ENCODE peak calls at places on chromosomes 2 and 18, in eight cellular contexts. One of them, this sample, is unnamed.

GRCh38 chr18:55280515-55280914 is 307.5 kb downstream of the TCF4 start:
- DNase-seq in activated CD4-positive, alpha-beta T cell treated with anti-CD3 and anti-CD28 coated beads, Interleukin-2, amount 10 ng/mL, durations not matched to agents 7 days and 5 days: no peak
- DNase-seq in NCI-H748 treated with DMSO at 0.1 percent for 48 hours: no peak
- DNase-seq in glutamatergic neuron: no peak
- DNase-seq in BE2C: no peak
- DNase-seq in H4: no peak
- DNase-seq in uterus: no peak
- DNase-seq in Right ventricle myocardium superior: no peak
- DNase-seq in this sample: no peak

GRCh38 chr2:196331143-196331542 is 159.8 kb upstream of the STK17B start:
- DNase-seq in activated CD4-positive, alpha-beta T cell treated with anti-CD3 and anti-CD28 coated beads, Interleukin-2, amount 10 ng/mL, durations not matched to agents 7 days and 5 days: no peak
- DNase-seq in NCI-H748 treated with DMSO at 0.1 percent for 48 hours: peak
- DNase-seq in glutamatergic neuron: no peak
- DNase-seq in BE2C: no peak
- DNase-seq in H4: peak
- DNase-seq in uterus: no peak
- DNase-seq in Right ventricle myocardium superior: no peak
- DNase-seq in this sample: peak

GRCh38 chr18:32258558-32259204 is 68.8 kb downstream of the MEP1B start:
- DNase-seq in activated CD4-positive, alpha-beta T cell treated with anti-CD3 and anti-CD28 coated beads, Interleukin-2, amount 10 ng/mL, durations not matched to agents 7 days and 5 days: no peak
- DNase-seq in NCI-H748 treated with DMSO at 0.1 percent for 48 hours: no peak
- DNase-seq in glutamatergic neuron: no peak
- DNase-seq in BE2C: no peak
- DNase-seq in H4: no peak
- DNase-seq in uterus: no peak
- DNase-seq in Right ventricle myocardium superior: no peak
- DNase-seq in this sample: no peak

GRCh38 chr2:11343626-11344341 is 652 bp downstream of the ROCK2 start:
- DNase-seq in activated CD4-positive, alpha-beta T cell treated with anti-CD3 and anti-CD28 coated beads, Interleukin-2, amount 10 ng/mL, durations not matched to agents 7 days and 5 days: peak
- DNase-seq in NCI-H748 treated with DMSO at 0.1 percent for 48 hours: peak
- DNase-seq in glutamatergic neuron: peak
- DNase-seq in BE2C: peak
- DNase-seq in H4: peak
- DNase-seq in uterus: peak
- DNase-seq in Right ventricle myocardium superior: peak
- DNase-seq in this sample: peak

GRCh38 chr2:111990856-111991255 is 64.2 kb upstream of the TMEM87B start:
- DNase-seq in activated CD4-positive, alpha-beta T cell treated with anti-CD3 and anti-CD28 coated beads, Interleukin-2, amount 10 ng/mL, durations not matched to agents 7 days and 5 days: no peak
- DNase-seq in NCI-H748 treated with DMSO at 0.1 percent for 48 hours: no peak
- DNase-seq in glutamatergic neuron: no peak
- DNase-seq in BE2C: no peak
- DNase-seq in H4: no peak
- DNase-seq in uterus: no peak
- DNase-seq in Right ventricle myocardium superior: no peak
- DNase-seq in this sample: no peak

GRCh38 chr2:65227035-65227470 is 578 bp upstream of the ACTR2 start:
- DNase-seq in activated CD4-positive, alpha-beta T cell treated with anti-CD3 and anti-CD28 coated beads, Interleukin-2, amount 10 ng/mL, durations not matched to agents 7 days and 5 days: no peak
- DNase-seq in NCI-H748 treated with DMSO at 0.1 percent for 48 hours: no peak
- DNase-seq in glutamatergic neuron: no peak
- DNase-seq in BE2C: no peak
- DNase-seq in H4: peak
- DNase-seq in uterus: no peak
- DNase-seq in Right ventricle myocardium superior: no peak
- DNase-seq in this sample: peak

GRCh38 chr2:238922435-238922834 is 74.5 kb downstream of the TWIST2 start:
- DNase-seq in activated CD4-positive, alpha-beta T cell treated with anti-CD3 and anti-CD28 coated beads, Interleukin-2, amount 10 ng/mL, durations not matched to agents 7 days and 5 days: no peak
- DNase-seq in NCI-H748 treated with DMSO at 0.1 percent for 48 hours: no peak
- DNase-seq in glutamatergic neuron: no peak
- DNase-seq in BE2C: no peak
- DNase-seq in H4: no peak
- DNase-seq in uterus: peak
- DNase-seq in Right ventricle myocardium superior: no peak
- DNase-seq in this sample: no peak

GRCh38 chr2:11103984-11104793 is 51.1 kb upstream of the SLC66A3 start:
- DNase-seq in activated CD4-positive, alpha-beta T cell treated with anti-CD3 and anti-CD28 coated beads, Interleukin-2, amount 10 ng/mL, durations not matched to agents 7 days and 5 days: peak
- DNase-seq in NCI-H748 treated with DMSO at 0.1 percent for 48 hours: no peak
- DNase-seq in glutamatergic neuron: no peak
- DNase-seq in BE2C: no peak
- DNase-seq in H4: no peak
- DNase-seq in uterus: no peak
- DNase-seq in Right ventricle myocardium superior: no peak
- DNase-seq in this sample: no peak

GRCh38 chr2:37776487-37776886 is 105.0 kb upstream of the CDC42EP3 start:
- DNase-seq in activated CD4-positive, alpha-beta T cell treated with anti-CD3 and anti-CD28 coated beads, Interleukin-2, amount 10 ng/mL, durations not matched to agents 7 days and 5 days: no peak
- DNase-seq in NCI-H748 treated with DMSO at 0.1 percent for 48 hours: no peak
- DNase-seq in glutamatergic neuron: no peak
- DNase-seq in BE2C: no peak
- DNase-seq in H4: peak
- DNase-seq in uterus: no peak
- DNase-seq in Right ventricle myocardium superior: no peak
- DNase-seq in this sample: peak

GRCh38 chr18:13223341-13224148 is 5.0 kb downstream of the LDLRAD4 start:
- DNase-seq in activated CD4-positive, alpha-beta T cell treated with anti-CD3 and anti-CD28 coated beads, Interleukin-2, amount 10 ng/mL, durations not matched to agents 7 days and 5 days: no peak
- DNase-seq in NCI-H748 treated with DMSO at 0.1 percent for 48 hours: no peak
- DNase-seq in glutamatergic neuron: no peak
- DNase-seq in BE2C: peak
- DNase-seq in H4: no peak
- DNase-seq in uterus: peak
- DNase-seq in Right ventricle myocardium superior: peak
- DNase-seq in this sample: no peak

This sample was measured in EL.